ENCODE peak calls at places on chromosomes 5 and 9, in six cellular contexts. N, O, M, K, B and V are unnamed samples.
A peak's percentile ranks its signal among the peaks of the same experiment; 100 is the strongest.

GRCh38 chr5:140576776-140577201 is 12.2 kb downstream of the SLC35A4 start:
- DNase-seq in N (no peak), O (no peak), M (no peak), K (no peak), B (peak; percentile 25), V (no peak)

GRCh38 chr5:80034962-80035821 is at the start of gene THBS4:
- DNase-seq in N (no peak), O (no peak), M (no peak), K (no peak), B (no peak), V (no peak)

GRCh38 chr5:39670955-39671354 is 246.2 kb upstream of the DAB2 start:
- DNase-seq in N (no peak), O (no peak), M (no peak), K (no peak), B (no peak), V (no peak)

GRCh38 chr9:89278997-89279739 is 31.8 kb upstream of the CKS2 start:
- DNase-seq in N (peak; percentile 31), O (peak; percentile 72), M (no peak), K (peak; percentile 60), B (peak; percentile 63), V (peak; percentile 67)

GRCh38 chr9:16532272-16532671 is 338.2 kb downstream of the BNC2 start:
- DNase-seq in N (no peak), O (no peak), M (no peak), K (no peak), B (no peak), V (no peak)

GRCh38 chr5:120848883-120849282 is 384.8 kb downstream of the PRR16 start:
- DNase-seq in N (no peak), O (no peak), M (no peak), K (no peak), B (peak; percentile 31), V (no peak)

GRCh38 chr9:18208166-18209059 is 265.5 kb upstream of the ADAMTSL1 start:
- DNase-seq in N (no peak), O (peak; percentile 71), M (peak; percentile 58), K (peak; percentile 50), B (peak; percentile 37), V (peak; percentile 17)

GRCh38 chr9:15909297-15909696 is 356.5 kb downstream of the CCDC171 start:
- DNase-seq in N (no peak), O (peak; percentile 24), M (no peak), K (no peak), B (peak; percentile 37), V (no peak)

GRCh38 chr5:72647806-72648205 is 140.6 kb upstream of the ZNF366 start:
- DNase-seq in N (peak; percentile 86), O (no peak), M (no peak), K (no peak), B (no peak), V (peak; percentile 47)

GRCh38 chr5:97162045-97162444 is 19.6 kb upstream of the LIX1 start:
- DNase-seq in N (peak; percentile 82), O (peak; percentile 80), M (peak; percentile 64), K (peak; percentile 70), B (peak; percentile 75), V (peak; percentile 90)

GRCh38 chr5:87300744-87301143 is 33.1 kb downstream of the RASA1 start:
- DNase-seq in N (no peak), O (peak; percentile 90), M (no peak), K (peak; percentile 91), B (peak; percentile 96), V (no peak)

GRCh38 chr5:76175821-76176403 is 92.7 kb downstream of the SV2C start:
- DNase-seq in N (peak; percentile 12), O (no peak), M (no peak), K (no peak), B (no peak), V (no peak)

GRCh38 chr9:131589993-131590392 is 44.7 kb downstream of the PRRT1B start:
- DNase-seq in N (no peak), O (no peak), M (no peak), K (no peak), B (no peak), V (no peak)

GRCh38 chr9:137057545-137057944 is 3.7 kb upstream of the ENTPD2 start:
- DNase-seq in N (no peak), O (no peak), M (no peak), K (no peak), B (no peak), V (no peak)

GRCh38 chr9:79764377-79764776 is 192.6 kb downstream of the TLE4 start:
- DNase-seq in N (no peak), O (peak; percentile 83), M (no peak), K (peak; percentile 58), B (peak; percentile 99), V (peak; percentile 17)

GRCh38 chr9:18688581-18688980 is 214.6 kb downstream of the ADAMTSL1 start:
- DNase-seq in N (no peak), O (no peak), M (no peak), K (no peak), B (no peak), V (no peak)

GRCh38 chr9:69395718-69396117 is 70.7 kb downstream of the ENTREP1 start:
- DNase-seq in N (no peak), O (no peak), M (no peak), K (no peak), B (no peak), V (peak; percentile 70)

GRCh38 chr5:19986036-19986619 is 1.9 kb downstream of the CDH18 start:
- DNase-seq in N (no peak), O (peak; percentile 31), M (no peak), K (no peak), B (peak; percentile 23), V (no peak)

GRCh38 chr9:114900937-114901802 is 29.2 kb downstream of the TNFSF8 start:
- DNase-seq in N (no peak), O (no peak), M (no peak), K (no peak), B (peak; percentile 79), V (no peak)

GRCh38 chr5:152595327-152595890 is 190.3 kb upstream of the NMUR2 start:
- DNase-seq in N (no peak), O (no peak), M (no peak), K (no peak), B (no peak), V (no peak)

GRCh38 chr5:102788788-102789187 is 33.7 kb downstream of the PAM start:
- DNase-seq in N (no peak), O (no peak), M (no peak), K (no peak), B (no peak), V (no peak)

GRCh38 chr5:31193591-31194457 is at the start of gene CDH6:
- DNase-seq in N (peak; percentile 81), O (no peak), M (peak; percentile 66), K (no peak), B (peak; percentile 16), V (peak; percentile 70)

GRCh38 chr5:54315736-54316135 is 5.4 kb upstream of the ARL15 start:
- DNase-seq in N (no peak), O (no peak), M (no peak), K (no peak), B (no peak), V (no peak)

GRCh38 chr5:59188415-59189225 is 605.7 kb downstream of the RAB3C start:
- DNase-seq in N (peak; percentile 77), O (peak; percentile 74), M (peak; percentile 75), K (peak; percentile 72), B (peak; percentile 67), V (peak; percentile 80)

GRCh38 chr5:37248387-37248969 is 698 bp downstream of the CPLANE1 start:
- DNase-seq in N (peak; percentile 37), O (peak; percentile 31), M (no peak), K (peak; percentile 11), B (peak; percentile 34), V (peak; percentile 2)

GRCh38 chr9:69276775-69277174 is 48.2 kb upstream of the ENTREP1 start:
- DNase-seq in N (no peak), O (no peak), M (no peak), K (no peak), B (no peak), V (no peak)

GRCh38 chr9:132391446-132391845 is 15.2 kb downstream of the TTF1 start:
- DNase-seq in N (no peak), O (no peak), M (no peak), K (no peak), B (no peak), V (no peak)

GRCh38 chr5:178279723-178280438 is 47.3 kb upstream of the PHYKPL start:
- DNase-seq in N (peak; percentile 60), O (peak; percentile 87), M (peak; percentile 96), K (peak; percentile 67), B (peak; percentile 74), V (peak; percentile 82)